ENCODE peak calls at places on chromosomes 6 and 20, in five cellular contexts. I is AG10803; R is foreskin keratinocyte; L is AG04449; E is CD8-positive, alpha-beta T cell. X is an unnamed sample.

GRCh38 chr6:88290432-88290831 is 124.3 kb upstream of the CNR1 start:
- DNase-seq in I (no peak), R (no peak), L (no peak), E (no peak), X (no peak)

GRCh38 chr6:24522090-24522820 is 27.5 kb downstream of the ALDH5A1 start:
- DNase-seq in I (no peak), R (peak; percentile 17), L (no peak), E (no peak), X (peak; percentile 59)

GRCh38 chr6:148598690-148599089 is 148.1 kb upstream of the UST start:
- DNase-seq in I (no peak), R (no peak), L (no peak), E (no peak), X (no peak)

GRCh38 chr20:24785141-24785924 is 163.7 kb upstream of the CST7 start:
- DNase-seq in I (peak; percentile 85), R (peak; percentile 46), L (peak; percentile 54), E (no peak), X (no peak)

GRCh38 chr20:50304883-50305635 is 114.4 kb downstream of the CEBPB start:
- DNase-seq in I (peak; percentile 99), R (no peak), L (peak; percentile 89), E (no peak), X (no peak)

GRCh38 chr6:155328539-155329459 is 14.5 kb upstream of the TFB1M start:
- DNase-seq in I (no peak), R (no peak), L (no peak), E (no peak), X (no peak)

GRCh38 chr6:111258615-111259088 is 171.3 kb downstream of the SLC16A10 start:
- DNase-seq in I (peak; percentile 73), R (no peak), L (no peak), E (no peak), X (no peak)

GRCh38 chr20:64247312-64247627 is 8.3 kb upstream of the PCMTD2 start:
- DNase-seq in I (no peak), R (no peak), L (no peak), E (no peak), X (no peak)

GRCh38 chr6:87918461-87918941 is 129.1 kb upstream of the SPACA1 start:
- DNase-seq in I (no peak), R (peak; percentile 26), L (no peak), E (no peak), X (no peak)

GRCh38 chr6:150016324-150017185 is 8.8 kb downstream of the RAET1L start:
- DNase-seq in I (peak; percentile 67), R (peak; percentile 55), L (no peak), E (peak; percentile 39), X (peak; percentile 77)

GRCh38 chr6:38239719-38240451 is 399.8 kb downstream of the BTBD9 start:
- DNase-seq in I (peak; percentile 73), R (peak; percentile 58), L (no peak), E (no peak), X (no peak)

GRCh38 chr20:58208944-58209343 is 19.5 kb downstream of the ANKRD60 start:
- DNase-seq in I (no peak), R (no peak), L (no peak), E (no peak), X (no peak)

GRCh38 chr20:35478804-35479472 is 23.5 kb downstream of the CEP250 start:
- DNase-seq in I (no peak), R (no peak), L (no peak), E (no peak), X (no peak)

GRCh38 chr20:31992086-31992485 is 18.2 kb upstream of the CCM2L start:
- DNase-seq in I (no peak), R (no peak), L (no peak), E (no peak), X (no peak)

GRCh38 chr20:5073154-5074049 is 46.4 kb downstream of the PCNA start:
- DNase-seq in I (peak; percentile 84), R (peak; percentile 58), L (no peak), E (no peak), X (no peak)

GRCh38 chr20:44212792-44213191 is 2.2 kb upstream of the OSER1 start:
- DNase-seq in I (no peak), R (peak; percentile 92), L (no peak), E (no peak), X (no peak)

GRCh38 chr20:44211177-44212039 is 837 bp upstream of the OSER1 start:
- DNase-seq in I (peak; percentile 74), R (peak; percentile 46), L (no peak), E (no peak), X (no peak)

GRCh38 chr20:44217342-44218092 is 6.9 kb upstream of the OSER1 start:
- DNase-seq in I (peak; percentile 64), R (peak; percentile 50), L (no peak), E (peak; percentile 56), X (peak; percentile 54)

GRCh38 chr20:44218441-44218840 is 7.9 kb upstream of the OSER1 start:
- DNase-seq in I (no peak), R (peak; percentile 33), L (no peak), E (peak; percentile 46), X (no peak)

DNA sequence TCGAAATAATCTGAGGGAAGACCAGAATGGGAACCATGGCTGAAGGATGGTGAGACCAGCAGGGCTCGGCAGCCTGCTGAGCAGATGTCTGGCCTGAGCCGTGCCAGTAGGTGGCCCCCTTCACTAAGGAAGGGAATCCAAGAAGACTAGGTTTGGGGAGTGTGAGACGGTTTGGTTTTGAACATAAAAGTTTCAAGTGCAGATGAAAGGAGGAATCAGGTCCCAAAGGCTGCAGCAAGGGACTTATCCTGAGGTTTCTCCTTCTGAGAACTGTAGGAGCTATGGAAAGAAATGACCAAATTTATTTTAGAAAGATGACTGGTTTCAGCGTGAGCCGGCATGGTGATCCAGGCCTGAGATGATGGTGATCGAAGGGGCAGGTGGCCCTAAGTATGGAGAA is 4.6 kb upstream of the OSER1 start:
- DNase-seq in I (peak; percentile 66), R (peak; percentile 44), L (no peak), E (peak; percentile 61), X (peak; percentile 60)
- TF ChIP-seq CTCF in I (peak; percentile 82), R (peak; percentile 89), L (peak; percentile 92), E (peak; percentile 88), X (peak; percentile 84)

GRCh38 chr6:140538926-140539325 is 1164.5 kb upstream of the CITED2 start:
- DNase-seq in I (peak; percentile 65), R (peak; percentile 28), L (no peak), E (no peak), X (no peak)
- TF ChIP-seq CTCF in I (peak; percentile 26), R (peak; percentile 26), L (no peak), E (no peak), X (no peak)

DNA sequence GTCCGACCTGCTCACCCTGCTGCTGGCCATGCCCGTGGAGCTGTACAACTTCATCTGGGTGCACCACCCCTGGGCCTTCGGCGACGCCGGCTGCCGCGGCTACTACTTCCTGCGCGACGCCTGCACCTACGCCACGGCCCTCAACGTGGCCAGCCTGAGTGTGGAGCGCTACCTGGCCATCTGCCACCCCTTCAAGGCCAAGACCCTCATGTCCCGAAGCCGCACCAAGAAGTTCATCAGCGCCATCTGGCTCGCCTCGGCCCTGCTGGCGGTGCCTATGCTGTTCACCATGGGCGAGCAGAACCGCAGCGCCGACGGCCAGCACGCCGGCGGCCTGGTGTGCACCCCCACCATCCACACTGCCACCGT is 885 bp downstream of the NTSR1 start:
- DNase-seq in I (no peak), R (no peak), L (no peak), E (no peak), X (no peak)
- TF ChIP-seq CTCF in I (no peak), R (no peak), L (no peak), E (no peak), X (no peak)

DNA sequence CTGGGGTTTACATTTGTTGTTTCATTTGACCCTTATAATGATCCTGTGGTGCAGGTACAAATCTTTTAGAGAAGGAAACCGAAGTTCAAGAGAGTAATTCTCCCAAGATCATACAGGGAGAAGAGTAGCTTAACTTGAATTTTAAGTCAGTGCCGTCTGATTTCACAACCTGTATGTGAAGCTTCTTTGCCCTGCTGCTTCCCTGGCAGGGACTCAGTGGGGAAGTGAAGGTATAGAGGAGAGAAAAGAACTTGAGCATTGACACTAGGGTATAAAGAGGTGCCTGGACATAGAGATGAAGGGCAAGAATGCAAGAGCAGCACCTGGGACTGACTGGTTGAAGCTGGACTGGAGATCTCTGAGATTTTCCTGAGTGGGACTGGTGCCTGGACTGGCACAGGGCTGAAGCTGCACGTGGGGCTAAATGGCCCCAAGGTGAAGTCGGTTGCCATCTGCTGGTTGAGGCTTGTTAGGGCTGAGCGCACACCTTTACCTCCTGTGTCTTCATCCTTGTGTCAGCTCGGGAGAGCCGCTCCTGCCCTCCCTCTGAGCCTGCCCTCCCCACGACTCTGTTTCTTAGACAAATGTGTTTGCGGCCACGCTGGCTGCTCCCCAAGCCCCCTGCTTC is 41.8 kb downstream of the FARS2 start:
- DNase-seq in I (no peak), R (peak; percentile 75), L (no peak), E (peak; percentile 28), X (peak; percentile 71)
- TF ChIP-seq CTCF in I (peak; percentile 33), R (peak; percentile 85), L (peak; percentile 40), E (peak; percentile 51), X (peak; percentile 84)

GRCh38 chr6:7721654-7722053 is 4.2 kb upstream of the BMP6 start:
- DNase-seq in I (peak; percentile 71), R (no peak), L (no peak), E (no peak), X (peak; percentile 57)
- TF ChIP-seq CTCF in I (peak; percentile 59), R (peak; percentile 60), L (no peak), E (no peak), X (peak; percentile 8)

DNA sequence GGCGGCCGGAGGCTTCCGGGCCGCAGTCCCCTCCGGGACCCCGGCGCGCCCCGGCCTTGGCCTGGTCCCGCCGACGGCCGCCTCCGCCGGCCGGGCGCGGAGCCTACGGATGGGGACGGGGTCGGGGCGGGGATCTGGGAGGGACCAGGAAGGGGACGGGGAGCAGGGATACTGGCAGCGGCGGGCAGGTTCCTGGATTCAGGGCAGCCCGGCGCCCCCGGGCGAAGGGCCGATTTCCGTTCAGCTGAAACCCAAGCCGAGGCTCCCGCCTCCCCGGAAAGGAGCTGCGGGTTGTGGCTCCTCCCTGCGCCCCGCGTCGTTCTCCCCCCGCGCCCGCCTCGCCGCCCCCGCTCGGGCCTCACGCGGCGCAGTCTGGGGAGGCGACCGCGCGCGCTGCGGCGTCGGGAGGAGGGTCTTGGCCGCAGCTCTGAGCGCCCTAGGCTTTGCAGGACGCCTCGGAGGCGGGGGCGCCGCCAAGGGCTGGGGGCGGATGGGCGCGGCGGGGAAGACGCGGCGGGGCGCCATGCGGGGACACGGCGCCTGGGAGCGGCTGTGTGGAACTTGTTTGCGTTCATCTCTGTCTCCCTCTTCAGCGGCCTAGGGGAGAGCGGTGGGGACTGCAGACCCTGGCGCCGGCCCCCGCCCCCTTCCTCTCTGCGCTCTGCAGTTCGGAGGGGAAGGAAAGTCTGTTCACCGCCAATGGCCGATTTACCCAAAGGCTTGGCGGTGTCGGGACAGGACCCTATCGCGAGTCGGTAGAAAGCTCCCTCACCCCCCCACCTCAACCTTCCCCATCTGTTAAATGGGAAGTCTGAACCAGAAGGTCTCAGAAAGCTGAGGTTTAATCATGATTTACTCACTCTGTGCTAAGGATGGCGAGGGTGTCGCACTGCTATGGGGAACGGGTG is 22.7 kb upstream of the TMEM181 start:
- DNase-seq in I (no peak), R (no peak), L (no peak), E (no peak), X (peak; percentile 59)
- TF ChIP-seq CTCF in I (no peak), R (no peak), L (no peak), E (no peak), X (no peak)

X was measured in GM20000.